ENCODE peak calls at places on chromosomes 6 and 20, in eight cellular contexts. H is testis, G is IMR-90, C is thyroid gland, T is GM12878, I is sigmoid colon, U is esophagus squamous epithelium, O is HCT116. Z is an unnamed sample. For H3K36me3, the result is how much of the 10 kb centered on the place peaks cover.

GRCh38 chr6:57173886-57174510 is 1.9 kb downstream of the BAG2 start:
- DNase-seq in I (no peak), C (no peak), G (peak), H (no peak), U (no peak), O (peak), T (no peak), Z (no peak)

GRCh38 chr20:5544702-5545101 is 205.5 kb upstream of the SHLD1 start:
- DNase-seq in C (no peak), T (no peak), U (no peak), I (no peak), O (no peak), H (no peak), G (no peak), Z (no peak)

GRCh38 chr6:33407132-33407718 is 3.6 kb upstream of the PHF1 start:
- DNase-seq in O (no peak), T (no peak), U (no peak), I (no peak), G (peak), C (no peak), H (no peak), Z (no peak)

GRCh38 chr6:74073896-74074295 is 377.9 kb downstream of the CD109 start:
- DNase-seq in T (no peak), H (no peak), I (no peak), U (no peak), C (no peak), O (no peak), G (peak), Z (no peak)

GRCh38 chr6:33746651-33747100 is at the start of gene IP6K3:
- DNase-seq in I (peak), T (no peak), O (no peak), U (no peak), C (peak), H (no peak), G (no peak), Z (no peak)

GRCh38 chr6:14282854-14283505 is 165.4 kb downstream of the CD83 start:
- DNase-seq in G (no peak), U (no peak), C (no peak), H (no peak), O (no peak), I (no peak), T (no peak), Z (no peak)

GRCh38 chr6:116847234-116847633 is 18.4 kb upstream of the GPRC6A start:
- DNase-seq in O (peak), C (no peak), T (no peak), U (no peak), I (no peak), H (no peak), G (peak), Z (no peak)

GRCh38 chr6:110137924-110138887 is 41.3 kb downstream of the WASF1 start:
- DNase-seq in O (no peak), I (no peak), T (no peak), C (no peak), H (no peak), U (no peak), G (no peak), Z (no peak)

GRCh38 chr6:169253745-169254238 is at the start of gene THBS2:
- DNase-seq in C (peak), G (peak), T (no peak), O (no peak), H (no peak), U (no peak), I (peak), Z (no peak)

GRCh38 chr6:106334646-106335448 is 9.3 kb upstream of the ATG5 start:
- DNase-seq in U (no peak), C (peak), O (peak), T (no peak), H (peak), G (peak), I (peak), Z (peak)

GRCh38 chr6:156564128-156564806 is 212.9 kb upstream of the ARID1B start:
- DNase-seq in T (peak), G (peak), O (peak), C (peak), I (peak), H (peak), U (peak), Z (peak)

GRCh38 chr6:24910850-24911712 is 24.7 kb downstream of the RIPOR2 start:
- DNase-seq in O (no peak), C (peak), H (peak), T (no peak), U (no peak), G (peak), I (peak), Z (peak)

GRCh38 chr20:53149184-53149651 is 177.1 kb downstream of the TSHZ2 start:
- DNase-seq in H (no peak), U (no peak), G (no peak), O (no peak), T (no peak), I (no peak), C (no peak), Z (no peak)

DNA sequence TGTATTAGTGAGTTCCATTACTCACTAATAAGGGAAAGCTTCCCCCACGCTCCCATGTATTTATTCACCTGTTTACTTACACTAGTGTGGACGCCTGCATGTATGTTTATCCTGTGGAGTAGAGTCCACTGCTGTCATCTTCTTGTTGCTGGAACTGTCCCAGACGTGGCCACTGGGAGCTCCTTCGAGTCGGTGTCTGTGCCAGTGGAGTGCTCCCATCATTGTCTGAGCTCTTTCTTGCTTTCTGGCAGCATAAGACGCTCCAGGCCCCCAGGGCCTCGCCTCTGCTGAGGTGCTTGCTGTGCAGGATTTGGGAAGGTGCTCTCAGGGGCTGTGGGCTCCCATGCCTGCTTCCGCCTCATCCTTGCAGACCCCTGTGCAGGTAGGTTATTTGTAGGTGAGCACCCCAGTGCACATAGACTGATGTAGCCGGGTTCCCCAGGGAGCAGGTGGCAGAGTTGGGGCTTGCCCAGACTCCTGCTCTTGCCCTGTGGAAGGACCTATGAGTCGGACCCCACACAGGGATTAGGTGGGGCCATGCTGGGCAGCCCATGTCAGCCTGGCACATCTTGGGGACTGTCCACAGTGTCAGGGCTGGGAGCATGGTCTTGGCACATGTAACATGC is 16.6 kb downstream of the PHACTR3 start:
- DNase-seq in H (no peak), C (no peak), O (no peak), G (no peak), T (no peak), U (no peak), I (no peak), Z (no peak)
- H3K4me3 ChIP-seq in H (no peak), C (no peak), O (no peak), G (no peak), T (no peak), U (no peak), I (no peak), Z (no peak)

GRCh38 chr20:18506744-18507143 is 996 bp upstream of the SEC23B start:
- DNase-seq in U (no peak), O (no peak), G (no peak), H (no peak), I (no peak), T (no peak), C (no peak), Z (no peak)

GRCh38 chr20:18504479-18505060 is 3.2 kb upstream of the SEC23B start:
- DNase-seq in U (no peak), I (peak), C (peak), G (peak), H (peak), T (no peak), O (no peak), Z (peak)

GRCh38 chr20:18511566-18511965 is 3.8 kb downstream of the SEC23B start:
- DNase-seq in H (no peak), G (no peak), I (no peak), T (no peak), U (no peak), C (no peak), O (no peak), Z (no peak)

GRCh38 chr20:18513208-18513607 is 5.5 kb downstream of the SEC23B start:
- DNase-seq in T (no peak), H (no peak), O (no peak), I (no peak), G (no peak), U (no peak), C (no peak), Z (no peak)

GRCh38 chr20:18507218-18508191 is at the start of gene SEC23B:
- DNase-seq in G (peak), I (peak), C (peak), O (peak), U (peak), H (peak), T (peak), Z (peak)
- TF ChIP-seq POLR2A in G (peak), I (peak), C (peak), O (peak), U (peak), H (peak), T (peak), Z (peak)

GRCh38 chr20:44204832-44205215 is 5.7 kb downstream of the OSER1 start:
- DNase-seq in G (no peak), C (no peak), I (no peak), O (no peak), H (no peak), U (no peak), T (no peak), Z (no peak)
- H3K36me3 ChIP-seq in G (under half), C (under half), I (half or more), O (under half), H (under half), U (under half), T (under half), Z (under half)

DNA sequence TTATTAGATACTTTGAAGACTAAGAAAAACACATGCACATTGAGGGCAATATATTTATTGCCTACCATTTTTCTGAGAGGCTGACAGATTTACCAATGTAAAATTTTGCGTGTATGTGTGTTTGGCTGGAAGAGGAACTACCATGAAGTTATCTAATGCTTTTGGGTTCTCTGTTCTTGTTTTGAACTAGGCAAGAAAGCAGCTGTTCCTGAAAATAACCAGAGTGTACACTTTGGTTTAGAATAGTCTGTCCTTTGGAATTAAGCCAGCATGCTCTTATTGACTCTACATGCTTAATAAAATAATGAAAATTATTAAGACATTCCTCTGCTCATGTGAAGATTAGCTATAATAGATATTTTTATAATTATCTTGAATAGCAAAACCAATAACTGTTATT is 129.2 kb downstream of the MYB start:
- DNase-seq in I (no peak), O (no peak), G (no peak), H (no peak), T (no peak), C (no peak), U (no peak), Z (no peak)
- H3K4me3 ChIP-seq in I (no peak), O (no peak), G (no peak), H (no peak), T (no peak), C (no peak), U (no peak), Z (no peak)